ENCODE peak calls at places on chromosome 7, in eight cellular contexts. O is HepG2, W is Panc1, U is MM.1S, K is mammary epithelial cell, Z is H7, G is neural progenitor cell, X is K562. I is an unnamed sample.

GRCh38 chr7:106170216-106170615 is 58.1 kb upstream of the SYPL1 start:
- DNase-seq in O (no peak), W (no peak), U (no peak), K (no peak), Z (no peak), G (no peak), X (no peak), I (no peak)

GRCh38 chr7:100655908-100656674 is at the start of gene ACTL6B:
- DNase-seq in O (no peak), W (no peak), U (no peak), K (peak; percentile 18), Z (peak; percentile 100), G (peak; percentile 95), X (peak; percentile 100), I (no peak)

GRCh38 chr7:72403677-72404076 is 8.5 kb downstream of the CALN1 start:
- DNase-seq in O (no peak), W (no peak), U (no peak), K (no peak), Z (no peak), G (no peak), X (no peak), I (no peak)

GRCh38 chr7:50594734-50595537 is 29.7 kb upstream of the DDC start:
- DNase-seq in O (peak; percentile 19), W (no peak), U (peak; percentile 65), K (no peak), Z (no peak), G (no peak), X (no peak), I (no peak)

GRCh38 chr7:105268511-105269392 is 120.0 kb downstream of the SRPK2 start:
- DNase-seq in O (peak; percentile 13), W (peak; percentile 67), U (peak; percentile 61), K (peak; percentile 62), Z (no peak), G (no peak), X (no peak), I (peak; percentile 75)

GRCh38 chr7:108455833-108456677 is at the start of gene NRCAM:
- DNase-seq in O (no peak), W (no peak), U (no peak), K (peak; percentile 54), Z (peak; percentile 98), G (peak; percentile 95), X (peak; percentile 60), I (no peak)

GRCh38 chr7:127317447-127317961 is 64.8 kb upstream of the GRM8 start:
- DNase-seq in O (no peak), W (no peak), U (no peak), K (peak; percentile 29), Z (no peak), G (no peak), X (no peak), I (peak; percentile 86)

GRCh38 chr7:74633451-74633921 is 24.0 kb upstream of the GTF2I start:
- DNase-seq in O (no peak), W (no peak), U (no peak), K (no peak), Z (no peak), G (no peak), X (peak; percentile 70), I (no peak)

GRCh38 chr7:39754326-39755120 is 131.2 kb downstream of the RALA start:
- DNase-seq in O (no peak), W (no peak), U (no peak), K (peak; percentile 40), Z (no peak), G (no peak), X (no peak), I (peak; percentile 26)

GRCh38 chr7:70700055-70700934 is 431.6 kb upstream of the GALNT17 start:
- DNase-seq in O (no peak), W (no peak), U (peak; percentile 36), K (no peak), Z (peak; percentile 73), G (peak; percentile 82), X (no peak), I (no peak)
- H3K4me3 ChIP-seq in O (no peak overlapping the region), W (no peak overlapping the region), U (no peak overlapping the region), K (no peak overlapping the region), Z (no peak overlapping the region), G (peak overlapping the region; percentile 97), X (no peak overlapping the region), I (no peak overlapping the region)

GRCh38 chr7:137269240-137269639 is 74.3 kb downstream of the PTN start:
- DNase-seq in O (no peak), W (no peak), U (peak; percentile 37), K (no peak), Z (no peak), G (no peak), X (no peak), I (no peak)

GRCh38 chr7:137266764-137267163 is 76.8 kb downstream of the PTN start:
- DNase-seq in O (no peak), W (no peak), U (no peak), K (no peak), Z (no peak), G (no peak), X (no peak), I (no peak)

GRCh38 chr7:137276194-137276593 is 67.3 kb downstream of the PTN start:
- DNase-seq in O (no peak), W (no peak), U (no peak), K (no peak), Z (no peak), G (no peak), X (no peak), I (no peak)

DNA sequence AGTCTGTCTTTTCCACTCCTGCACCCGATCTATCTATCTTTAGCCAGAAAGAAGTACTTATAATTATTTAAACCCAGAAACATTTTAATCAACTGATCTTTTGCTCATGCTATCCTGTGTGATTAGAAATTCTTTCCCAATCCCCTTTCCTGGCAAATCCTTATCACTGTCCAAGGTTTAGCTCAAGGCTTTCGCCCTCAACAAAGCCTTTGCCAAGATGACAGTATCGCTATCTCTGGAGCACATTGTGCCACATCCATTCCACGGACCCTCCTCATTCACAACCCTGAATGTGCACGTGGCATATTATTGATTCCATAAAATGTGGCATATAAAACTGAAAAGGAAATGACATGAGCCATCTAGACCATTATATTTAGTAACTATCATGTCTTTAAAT is 71.3 kb downstream of the PTN start:
- DNase-seq in O (no peak), W (no peak), U (no peak), K (no peak), Z (no peak), G (no peak), X (no peak), I (no peak)
- H3K4me3 ChIP-seq in O (no peak overlapping the region), W (no peak overlapping the region), U (no peak overlapping the region), K (no peak overlapping the region), Z (no peak overlapping the region), G (no peak overlapping the region), X (no peak overlapping the region), I (no peak overlapping the region)

GRCh38 chr7:128862571-128863432 is at the start of gene ATP6V1F:
- DNase-seq in O (peak; percentile 93), W (peak; percentile 99), U (peak; percentile 99), K (peak; percentile 97), Z (peak; percentile 99), G (peak; percentile 97), X (peak; percentile 100), I (peak; percentile 92)

GRCh38 chr7:128860158-128861073 is 2.2 kb upstream of the ATP6V1F start:
- DNase-seq in O (no peak), W (no peak), U (no peak), K (no peak), Z (peak; percentile 80), G (peak; percentile 27), X (peak; percentile 97), I (peak; percentile 10)

GRCh38 chr7:128863433-128863989 is 855 bp downstream of the ATP6V1F start:
- DNase-seq in O (peak; percentile 65), W (no peak), U (peak; percentile 87), K (peak; percentile 63), Z (peak; percentile 89), G (peak; percentile 83), X (peak; percentile 82), I (peak; percentile 67)

GRCh38 chr7:128859232-128860157 is 3.2 kb upstream of the ATP6V1F start:
- DNase-seq in O (no peak), W (no peak), U (peak; percentile 33), K (no peak), Z (no peak), G (no peak), X (peak; percentile 46), I (no peak)

DNA sequence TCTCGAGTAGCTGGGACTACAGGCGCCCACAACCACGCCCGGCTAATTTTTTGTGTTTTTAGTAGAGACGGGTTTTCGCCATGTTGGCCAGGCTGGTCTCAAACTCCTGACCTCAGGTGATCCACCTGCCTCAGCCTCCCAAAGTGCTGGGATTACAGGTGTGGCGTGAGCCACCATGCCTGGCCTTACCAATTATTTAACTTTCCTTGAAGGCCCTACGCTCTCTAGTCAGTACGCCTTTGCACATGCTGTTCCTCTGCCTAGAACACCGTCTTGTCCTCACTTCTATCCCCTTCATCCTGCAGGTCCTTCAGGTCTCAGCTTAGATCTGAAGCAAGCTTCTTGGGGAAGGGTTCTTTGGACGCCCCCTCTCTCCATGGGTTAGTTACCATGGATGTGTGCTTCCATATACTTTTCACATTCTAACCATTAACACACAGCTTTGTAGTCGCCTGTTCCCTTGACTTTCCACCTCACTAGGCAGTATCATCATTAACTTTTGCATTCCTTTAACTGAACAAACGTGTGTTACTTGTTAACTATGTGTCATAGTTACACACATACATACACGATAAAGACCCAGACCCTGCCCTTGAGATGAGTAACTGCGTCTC is 592 bp upstream of the ATP6V1F start:
- DNase-seq in O (no peak), W (no peak), U (no peak), K (no peak), Z (no peak), G (no peak), X (no peak), I (no peak)
- H3K4me3 ChIP-seq in O (peak overlapping the region; percentile 36), W (peak overlapping the region; percentile 99), U (peak overlapping the region; percentile 94), K (peak overlapping the region; percentile 89), Z (peak overlapping the region; percentile 34), G (peak overlapping the region; percentile 80), X (peak overlapping the region; percentile 71), I (peak overlapping the region; percentile 19)

DNA sequence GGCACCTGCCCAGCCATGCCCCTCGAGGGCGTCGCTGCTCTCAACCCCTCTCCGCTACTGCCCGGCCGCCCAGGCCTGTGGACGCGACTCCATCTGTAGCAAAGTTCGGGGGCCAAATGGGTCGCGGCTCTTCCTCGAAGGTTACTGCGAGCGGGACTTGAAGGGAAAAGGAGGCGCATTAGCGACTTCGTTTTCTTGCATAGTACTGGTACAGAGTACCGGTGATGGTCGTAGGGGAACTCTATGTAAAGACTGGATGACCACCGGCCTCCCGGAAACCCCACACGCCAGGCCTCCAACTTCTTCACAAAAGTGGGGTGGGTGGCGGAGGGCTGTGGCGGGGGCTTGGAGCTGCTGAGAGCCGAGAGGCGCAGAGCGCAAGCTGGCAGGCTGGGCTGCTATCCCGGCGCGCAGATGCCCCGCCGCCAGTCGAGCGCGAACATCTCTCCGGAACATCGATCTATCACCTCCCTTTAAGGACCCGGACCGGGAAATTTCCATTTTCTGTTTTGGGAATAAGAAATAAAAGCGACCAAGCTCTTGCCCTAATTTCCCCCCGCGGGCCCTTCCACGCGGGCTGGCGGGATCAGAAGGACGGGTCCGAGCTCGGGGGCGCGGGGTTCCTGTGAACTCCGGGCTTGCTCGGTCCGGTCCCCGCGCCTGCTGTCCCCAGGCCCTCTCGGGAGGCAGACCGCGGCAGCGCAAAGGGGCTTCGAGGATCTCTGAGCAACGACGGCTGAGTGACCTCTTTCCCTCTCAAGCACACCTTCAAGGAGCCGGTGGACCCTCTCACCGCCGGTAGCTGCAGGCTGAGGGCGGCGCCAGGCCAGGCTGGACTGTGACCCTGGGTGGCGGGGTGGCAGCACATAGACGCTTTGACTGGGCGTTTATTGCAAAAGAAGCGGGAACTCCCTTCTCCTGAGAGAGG is 12.2 kb upstream of the FEZF1 start:
- DNase-seq in O (peak; percentile 29), W (no peak), U (no peak), K (no peak), Z (peak; percentile 75), G (peak; percentile 91), X (no peak), I (no peak)
- H3K4me3 ChIP-seq in O (peak overlapping the region; percentile 38), W (peak overlapping the region; percentile 17), U (no peak overlapping the region), K (no peak overlapping the region), Z (peak overlapping the region; percentile 34), G (peak overlapping the region; percentile 92), X (no peak overlapping the region), I (no peak overlapping the region)